ENCODE peak calls at places on chromosome 3, in nine cellular contexts. M, Y, G, T, L, D, I, P and S are unnamed samples. For H3K4me1, the result is how much of the 10 kb centered on the place peaks cover.

GRCh38 chr3:119580148-119580760 is 962 bp downstream of the ADPRH start:
- DNase-seq in M (no peak), Y (no peak), G (peak), T (no peak), L (peak), D (no peak), I (peak), P (peak), S (no peak)

GRCh38 chr3:17407576-17407975 is 334.9 kb downstream of the TBC1D5 start:
- DNase-seq in M (no peak), Y (no peak), G (no peak), T (no peak), L (no peak), D (no peak), I (no peak), P (no peak), S (no peak)

GRCh38 chr3:82384176-82384575 is 622.7 kb upstream of the GBE1 start:
- DNase-seq in M (no peak), Y (no peak), G (no peak), T (no peak), L (no peak), D (no peak), I (no peak), P (no peak), S (no peak)

GRCh38 chr3:195039180-195039843 is 231.6 kb downstream of the XXYLT1 start:
- DNase-seq in M (no peak), Y (no peak), G (no peak), T (no peak), L (no peak), D (no peak), I (no peak), P (no peak), S (no peak)

GRCh38 chr3:157064402-157064801 is 95.5 kb downstream of the CCNL1 start:
- DNase-seq in M (no peak), Y (no peak), G (peak), T (no peak), L (no peak), D (no peak), I (peak), P (no peak), S (no peak)

GRCh38 chr3:152466784-152467183 is 198.1 kb downstream of the MBNL1 start:
- DNase-seq in M (no peak), Y (no peak), G (no peak), T (peak), L (no peak), D (no peak), I (no peak), P (no peak), S (peak)

GRCh38 chr3:158713094-158713499 is 19.2 kb downstream of the RARRES1 start:
- DNase-seq in M (no peak), Y (no peak), G (peak), T (no peak), L (no peak), D (no peak), I (peak), P (no peak), S (no peak)

GRCh38 chr3:183129243-183129642 is 29.9 kb upstream of the MCCC1 start:
- DNase-seq in M (no peak), Y (no peak), G (no peak), T (no peak), L (no peak), D (no peak), I (no peak), P (no peak), S (no peak)

GRCh38 chr3:127970966-127971592 is 56.0 kb downstream of the KBTBD12 start:
- DNase-seq in M (no peak), Y (no peak), G (peak), T (peak), L (no peak), D (peak), I (peak), P (no peak), S (peak)

GRCh38 chr3:39531681-39532080 is 64.2 kb downstream of the MOBP start:
- DNase-seq in M (no peak), Y (no peak), G (no peak), T (peak), L (no peak), D (no peak), I (no peak), P (no peak), S (no peak)

GRCh38 chr3:112688819-112689218 is 47.9 kb upstream of the CCDC80 start:
- DNase-seq in M (no peak), Y (no peak), G (no peak), T (peak), L (no peak), D (no peak), I (no peak), P (no peak), S (no peak)

GRCh38 chr3:172760406-172760805 is 9.9 kb downstream of the ECT2 start:
- DNase-seq in M (no peak), Y (no peak), G (no peak), T (no peak), L (no peak), D (no peak), I (no peak), P (no peak), S (no peak)

GRCh38 chr3:47009225-47010049 is 30.0 kb downstream of the NBEAL2 start:
- DNase-seq in M (peak), Y (peak), G (peak), T (no peak), L (peak), D (peak), I (peak), P (peak), S (peak)

GRCh38 chr3:65233561-65233960 is 545.8 kb upstream of the ADAMTS9 start:
- DNase-seq in M (no peak), Y (no peak), G (no peak), T (no peak), L (no peak), D (no peak), I (no peak), P (no peak), S (no peak)

GRCh38 chr3:186589856-186590579 is 19.5 kb downstream of the DNAJB11 start:
- DNase-seq in M (no peak), Y (peak), G (no peak), T (peak), L (no peak), D (no peak), I (no peak), P (no peak), S (no peak)

GRCh38 chr3:140247775-140248174 is 312.8 kb downstream of the CLSTN2 start:
- DNase-seq in M (no peak), Y (no peak), G (no peak), T (no peak), L (no peak), D (no peak), I (no peak), P (no peak), S (no peak)

GRCh38 chr3:116929534-116930222 is 220.1 kb downstream of the TUSC7 start:
- DNase-seq in M (no peak), Y (no peak), G (no peak), T (peak), L (no peak), D (no peak), I (no peak), P (no peak), S (no peak)

GRCh38 chr3:29525254-29525881 is 244.5 kb downstream of the RBMS3 start:
- DNase-seq in M (no peak), Y (no peak), G (peak), T (peak), L (no peak), D (no peak), I (no peak), P (peak), S (no peak)

GRCh38 chr3:122307288-122307687 is 17.8 kb upstream of the CSTA start:
- DNase-seq in M (no peak), Y (no peak), G (no peak), T (no peak), L (no peak), D (no peak), I (no peak), P (no peak), S (no peak)

GRCh38 chr3:4394048-4394447 is 73.0 kb downstream of the SUMF1 start:
- DNase-seq in M (peak), Y (no peak), G (no peak), T (no peak), L (no peak), D (no peak), I (no peak), P (no peak), S (peak)

GRCh38 chr3:102715030-102715697 is 280.3 kb downstream of the ZPLD1 start:
- DNase-seq in M (no peak), Y (no peak), G (no peak), T (peak), L (no peak), D (no peak), I (no peak), P (no peak), S (no peak)
- H3K27ac ChIP-seq in M (no peak), Y (peak), G (no peak), T (no peak), L (no peak), D (no peak), I (no peak), P (no peak), S (no peak)

GRCh38 chr3:125032100-125032643 is 23.6 kb downstream of the HEG1 start:
- DNase-seq in M (no peak), Y (no peak), G (no peak), T (no peak), L (no peak), D (no peak), I (peak), P (no peak), S (no peak)

GRCh38 chr3:125025647-125026046 is 30.1 kb downstream of the HEG1 start:
- DNase-seq in M (no peak), Y (no peak), G (no peak), T (no peak), L (no peak), D (no peak), I (no peak), P (no peak), S (no peak)

GRCh38 chr3:125031544-125031943 is 24.3 kb downstream of the HEG1 start:
- DNase-seq in M (no peak), Y (no peak), G (no peak), T (no peak), L (no peak), D (no peak), I (no peak), P (no peak), S (no peak)

GRCh38 chr3:125024817-125025216 is 31.0 kb downstream of the HEG1 start:
- DNase-seq in M (no peak), Y (no peak), G (peak), T (no peak), L (no peak), D (no peak), I (no peak), P (peak), S (no peak)

DNA sequence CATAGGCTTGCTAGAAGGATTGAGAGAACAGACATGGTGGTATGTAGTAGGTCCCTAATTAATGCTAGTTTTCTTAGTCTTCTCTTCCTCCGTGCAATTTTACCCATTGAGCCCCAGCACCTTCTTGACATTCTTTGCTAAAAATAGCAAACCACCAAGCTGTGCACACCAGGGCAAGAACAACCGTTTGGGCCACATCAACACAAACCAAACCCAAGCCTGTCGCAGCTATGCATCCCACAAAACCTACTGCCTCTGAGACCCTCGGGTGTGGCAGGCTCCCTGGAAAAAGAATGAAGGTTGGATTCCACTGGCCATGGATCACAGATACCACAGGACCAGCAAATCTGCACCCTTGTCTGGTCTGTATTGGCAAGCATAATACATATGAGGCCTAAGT is 27.1 kb downstream of the HEG1 start:
- DNase-seq in M (no peak), Y (no peak), G (no peak), T (no peak), L (no peak), D (no peak), I (no peak), P (no peak), S (no peak)
- H3K4me1 ChIP-seq in M (under half), Y (under half), G (under half), T (under half), L (under half), D (under half), I (under half), P (under half), S (under half)

GRCh38 chr3:87755852-87756251 is 303.0 kb downstream of the CGGBP1 start:
- DNase-seq in M (no peak), Y (no peak), G (no peak), T (no peak), L (no peak), D (no peak), I (no peak), P (no peak), S (no peak)
- H3K27ac ChIP-seq in M (no peak), Y (no peak), G (no peak), T (no peak), L (no peak), D (no peak), I (no peak), P (no peak), S (no peak)

DNA sequence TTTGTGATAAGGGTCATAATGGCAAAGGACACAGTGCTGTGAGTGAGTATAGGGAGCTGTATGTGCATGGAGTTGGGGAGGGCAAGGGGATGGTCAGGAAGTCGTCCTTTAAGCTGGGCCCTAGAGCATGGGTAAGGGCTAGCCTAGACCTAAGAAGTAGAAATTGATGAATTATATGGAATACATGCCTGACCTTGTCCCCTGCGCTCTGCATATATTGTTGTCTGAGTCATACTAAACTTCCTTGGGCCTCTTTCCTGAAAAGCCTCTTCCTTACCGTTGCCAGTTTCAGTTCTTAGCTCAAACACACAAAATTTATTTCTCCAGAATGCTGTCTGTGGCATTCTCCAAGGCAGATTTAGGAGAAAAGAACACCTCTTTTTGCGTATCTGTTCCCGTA is 4.6 kb downstream of the SNRK start:
- DNase-seq in M (no peak), Y (no peak), G (no peak), T (peak), L (no peak), D (no peak), I (no peak), P (no peak), S (no peak)
- H3K4me1 ChIP-seq in M (half or more), Y (half or more), G (under half), T (under half), L (half or more), D (under half), I (under half), P (half or more), S (half or more)

GRCh38 chr3:44584646-44585501 is at the start of gene ZNF660:
- DNase-seq in M (no peak), Y (no peak), G (peak), T (peak), L (peak), D (peak), I (peak), P (peak), S (no peak)
- H3K27ac ChIP-seq in M (no peak), Y (no peak), G (peak), T (no peak), L (peak), D (peak), I (no peak), P (peak), S (no peak)

GRCh38 chr3:31446411-31446810 is 86.3 kb upstream of the STT3B start:
- DNase-seq in M (no peak), Y (no peak), G (no peak), T (no peak), L (no peak), D (no peak), I (no peak), P (no peak), S (no peak)
- H3K4me1 ChIP-seq in M (under half), Y (under half), G (under half), T (under half), L (under half), D (under half), I (under half), P (under half), S (under half)

GRCh38 chr3:192577811-192578210 is 149.5 kb downstream of the FGF12 start:
- DNase-seq in M (no peak), Y (no peak), G (no peak), T (no peak), L (no peak), D (no peak), I (no peak), P (no peak), S (no peak)

GRCh38 chr3:192573240-192573639 is 154.1 kb downstream of the FGF12 start:
- DNase-seq in M (no peak), Y (no peak), G (no peak), T (no peak), L (no peak), D (no peak), I (no peak), P (no peak), S (no peak)

GRCh38 chr3:192577271-192577670 is 150.1 kb downstream of the FGF12 start:
- DNase-seq in M (no peak), Y (no peak), G (no peak), T (no peak), L (no peak), D (no peak), I (no peak), P (no peak), S (no peak)

GRCh38 chr3:192571197-192571791 is 156.0 kb downstream of the FGF12 start:
- DNase-seq in M (no peak), Y (peak), G (peak), T (peak), L (no peak), D (no peak), I (no peak), P (peak), S (no peak)

DNA sequence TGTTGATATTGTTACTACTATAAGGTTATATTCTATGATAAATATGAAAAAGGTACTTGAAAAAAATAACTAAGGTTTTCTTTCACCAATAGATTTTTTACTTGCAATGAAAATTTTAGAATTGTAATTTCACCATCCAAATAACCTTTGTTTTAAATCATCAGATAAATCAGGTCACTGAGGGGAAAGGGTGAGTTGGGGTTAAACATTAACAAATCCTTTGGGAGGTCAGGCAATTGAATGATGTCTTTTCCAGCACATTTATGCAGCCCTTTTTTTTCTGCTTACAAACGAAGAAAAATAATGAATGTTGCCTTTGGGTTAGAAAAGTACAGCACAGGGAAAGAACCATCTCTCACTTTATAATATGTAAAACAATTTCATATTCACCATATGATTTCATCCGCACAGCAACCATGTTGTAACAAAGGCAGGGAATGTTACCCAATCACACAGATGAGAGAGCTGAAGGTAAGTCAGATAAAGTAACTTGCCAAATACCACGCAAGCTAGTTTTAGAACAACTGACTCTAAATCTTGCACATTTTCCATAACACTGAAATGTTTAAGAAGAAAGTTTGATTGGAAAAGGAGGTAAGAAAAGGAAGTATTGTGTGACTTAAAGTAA is 151.3 kb downstream of the FGF12 start:
- DNase-seq in M (no peak), Y (no peak), G (no peak), T (no peak), L (no peak), D (no peak), I (no peak), P (no peak), S (no peak)
- H3K27ac ChIP-seq in M (no peak), Y (no peak), G (no peak), T (no peak), L (no peak), D (no peak), I (no peak), P (no peak), S (no peak)

GRCh38 chr3:20912406-20912805 is 726.4 kb upstream of the SGO1 start:
- DNase-seq in M (no peak), Y (no peak), G (no peak), T (no peak), L (no peak), D (no peak), I (no peak), P (no peak), S (no peak)
- H3K4me1 ChIP-seq in M (under half), Y (under half), G (under half), T (under half), L (under half), D (under half), I (under half), P (under half), S (under half)